ENCODE peak calls at places on chromosome X, in ten cellular contexts. K, S, V, M, N, F, Z, T, G and R are unnamed samples.

GRCh38 chrX:8726031-8726652 is 5.8 kb downstream of the ANOS1 start:
- DNase-seq in K (no peak), S (no peak), V (no peak), M (no peak), N (peak; percentile 34), F (peak; percentile 35), Z (no peak), T (no peak), G (peak; percentile 87), R (no peak)

GRCh38 chrX:14779589-14779988 is 93.3 kb downstream of the FANCB start:
- DNase-seq in K (no peak), S (no peak), V (no peak), M (no peak), N (no peak), F (no peak), Z (no peak), T (no peak), G (no peak), R (no peak)

GRCh38 chrX:64195862-64196261 is 9.6 kb downstream of the AMER1 start:
- DNase-seq in K (no peak), S (no peak), V (no peak), M (no peak), N (no peak), F (no peak), Z (no peak), T (no peak), G (no peak), R (no peak)

GRCh38 chrX:112761239-112762207 is 79.1 kb downstream of the AMOT start:
- DNase-seq in K (peak; percentile 55), S (no peak), V (no peak), M (no peak), N (no peak), F (no peak), Z (no peak), T (no peak), G (no peak), R (no peak)

GRCh38 chrX:21373637-21374162 is 518 bp upstream of the CNKSR2 start:
- DNase-seq in K (no peak), S (no peak), V (no peak), M (peak; percentile 10), N (no peak), F (no peak), Z (peak; percentile 4), T (no peak), G (peak; percentile 43), R (no peak)

GRCh38 chrX:19865567-19866363 is 21.6 kb downstream of the SH3KBP1 start:
- DNase-seq in K (no peak), S (no peak), V (no peak), M (no peak), N (no peak), F (no peak), Z (no peak), T (no peak), G (no peak), R (no peak)

GRCh38 chrX:154731203-154731602 is 19.7 kb downstream of the GAB3 start:
- DNase-seq in K (no peak), S (no peak), V (no peak), M (no peak), N (no peak), F (no peak), Z (no peak), T (no peak), G (no peak), R (no peak)

GRCh38 chrX:123188081-123188480 is 4.0 kb downstream of the GRIA3 start:
- DNase-seq in K (no peak), S (no peak), V (no peak), M (no peak), N (peak; percentile 30), F (peak; percentile 3), Z (no peak), T (no peak), G (no peak), R (no peak)

GRCh38 chrX:108734426-108734825 is 1.9 kb downstream of the IRS4 start:
- DNase-seq in K (no peak), S (no peak), V (no peak), M (no peak), N (no peak), F (no peak), Z (no peak), T (no peak), G (no peak), R (no peak)

GRCh38 chrX:104566921-104567501 is 1.0 kb downstream of the IL1RAPL2 start:
- DNase-seq in K (no peak), S (no peak), V (no peak), M (no peak), N (no peak), F (peak; percentile 0), Z (no peak), T (no peak), G (no peak), R (no peak)

GRCh38 chrX:124289443-124289842 is 43.0 kb upstream of the TEX13D start:
- DNase-seq in K (no peak), S (no peak), V (no peak), M (no peak), N (no peak), F (no peak), Z (no peak), T (no peak), G (peak; percentile 52), R (no peak)

GRCh38 chrX:17830211-17830610 is 30.9 kb downstream of the RAI2 start:
- DNase-seq in K (no peak), S (no peak), V (no peak), M (no peak), N (no peak), F (no peak), Z (no peak), T (no peak), G (no peak), R (no peak)

GRCh38 chrX:30521440-30522182 is 56.0 kb downstream of the TASL start:
- DNase-seq in K (no peak), S (no peak), V (peak; percentile 25), M (no peak), N (peak; percentile 33), F (peak; percentile 6), Z (no peak), T (no peak), G (no peak), R (no peak)

GRCh38 chrX:132564026-132564425 is 75.2 kb upstream of the MBNL3 start:
- DNase-seq in K (no peak), S (no peak), V (no peak), M (no peak), N (peak; percentile 5), F (peak; percentile 82), Z (no peak), T (no peak), G (no peak), R (no peak)

GRCh38 chrX:51144828-51145442 is 187.7 kb upstream of the NUDT10 start:
- DNase-seq in K (peak; percentile 57), S (no peak), V (no peak), M (peak; percentile 18), N (peak; percentile 8), F (peak; percentile 11), Z (no peak), T (peak; percentile 0), G (peak; percentile 8), R (no peak)

GRCh38 chrX:40174594-40175415 is 77.0 kb upstream of the BCOR start:
- DNase-seq in K (peak; percentile 75), S (no peak), V (no peak), M (peak; percentile 60), N (peak; percentile 66), F (peak; percentile 82), Z (no peak), T (no peak), G (peak; percentile 64), R (no peak)

GRCh38 chrX:113892401-113892800 is 691.5 kb upstream of the HTR2C start:
- DNase-seq in K (no peak), S (no peak), V (no peak), M (no peak), N (no peak), F (no peak), Z (no peak), T (no peak), G (no peak), R (no peak)

GRCh38 chrX:39195156-39195555 is 393.9 kb downstream of the MID1IP1 start:
- DNase-seq in K (no peak), S (peak; percentile 1), V (no peak), M (peak; percentile 21), N (no peak), F (no peak), Z (no peak), T (no peak), G (no peak), R (no peak)

GRCh38 chrX:129823115-129823514 is 20.6 kb downstream of the ZDHHC9 start:
- DNase-seq in K (peak; percentile 71), S (no peak), V (no peak), M (no peak), N (peak; percentile 18), F (peak; percentile 40), Z (peak; percentile 47), T (no peak), G (peak; percentile 2), R (no peak)

GRCh38 chrX:96685205-96686099 is 810 bp downstream of the DIAPH2 start:
- DNase-seq in K (peak; percentile 36), S (peak; percentile 15), V (no peak), M (peak; percentile 19), N (peak; percentile 44), F (peak; percentile 80), Z (peak; percentile 9), T (peak; percentile 2), G (no peak), R (no peak)

GRCh38 chrX:105190252-105190853 is 30.1 kb downstream of the TEX13A start:
- DNase-seq in K (peak; percentile 9), S (no peak), V (peak; percentile 3), M (peak; percentile 34), N (peak; percentile 2), F (peak; percentile 32), Z (no peak), T (peak; percentile 1), G (no peak), R (no peak)

GRCh38 chrX:65644621-65645287 is 22.7 kb upstream of the MSN start:
- DNase-seq in K (no peak), S (peak; percentile 43), V (peak; percentile 46), M (peak; percentile 76), N (peak; percentile 91), F (peak; percentile 49), Z (no peak), T (peak; percentile 28), G (no peak), R (peak; percentile 25)

GRCh38 chrX:131723646-131724045 is 179.8 kb downstream of the OR13H1 start:
- DNase-seq in K (no peak), S (no peak), V (no peak), M (no peak), N (no peak), F (no peak), Z (no peak), T (no peak), G (no peak), R (no peak)

GRCh38 chrX:9611436-9612145 is 146.7 kb downstream of the TBL1X start:
- DNase-seq in K (no peak), S (no peak), V (no peak), M (no peak), N (peak; percentile 56), F (peak; percentile 20), Z (no peak), T (no peak), G (no peak), R (no peak)

GRCh38 chrX:72545990-72546389 is 26.7 kb downstream of the HDAC8 start:
- DNase-seq in K (no peak), S (no peak), V (no peak), M (no peak), N (peak; percentile 28), F (no peak), Z (no peak), T (no peak), G (no peak), R (no peak)

GRCh38 chrX:10106801-10107200 is 50.0 kb upstream of the CLCN4 start:
- DNase-seq in K (peak; percentile 88), S (no peak), V (no peak), M (no peak), N (peak; percentile 35), F (no peak), Z (peak; percentile 50), T (no peak), G (no peak), R (no peak)

GRCh38 chrX:53280703-53281320 is 572 bp downstream of the IQSEC2 start:
- DNase-seq in K (no peak), S (no peak), V (no peak), M (no peak), N (peak; percentile 76), F (peak; percentile 46), Z (no peak), T (no peak), G (no peak), R (no peak)

GRCh38 chrX:14010566-14010965 is 19.1 kb downstream of the GEMIN8 start:
- DNase-seq in K (no peak), S (no peak), V (no peak), M (no peak), N (no peak), F (no peak), Z (no peak), T (no peak), G (no peak), R (no peak)